ENCODE peak calls at places on chromosomes 16 and 17, in four cellular contexts. X, L, Z and T are unnamed samples.

GRCh38 chr17:33664116-33664840 is 371.2 kb upstream of the ASIC2 start:
- DNase-seq in X (no peak), L (no peak), Z (no peak), T (no peak)

GRCh38 chr17:74862108-74862901 is 2.6 kb upstream of the GRIN2C start:
- DNase-seq in X (peak), L (no peak), Z (peak), T (no peak)

GRCh38 chr17:27504188-27504995 is 48.1 kb downstream of the KSR1 start:
- DNase-seq in X (no peak), L (no peak), Z (no peak), T (no peak)

GRCh38 chr17:40582328-40582901 is 17.1 kb upstream of the CCR7 start:
- DNase-seq in X (no peak), L (no peak), Z (peak), T (no peak)

GRCh38 chr17:40522961-40523310 is 21.5 kb upstream of the TNS4 start:
- DNase-seq in X (no peak), L (no peak), Z (no peak), T (no peak)

GRCh38 chr16:75264531-75264998 is 13.1 kb upstream of the BCAR1 start:
- DNase-seq in X (no peak), L (no peak), Z (peak), T (no peak)

GRCh38 chr17:76485569-76485968 is 15.7 kb downstream of the RHBDF2 start:
- DNase-seq in X (no peak), L (no peak), Z (no peak), T (no peak)

GRCh38 chr17:339193-340061 is 13.2 kb downstream of the RPH3AL start:
- DNase-seq in X (no peak), L (no peak), Z (no peak), T (no peak)

GRCh38 chr17:56751145-56751743 is 82.5 kb downstream of the C17orf67 start:
- DNase-seq in X (no peak), L (no peak), Z (no peak), T (no peak)

GRCh38 chr16:55056585-55057520 is 126.2 kb downstream of the IRX5 start:
- DNase-seq in X (peak), L (no peak), Z (no peak), T (no peak)

GRCh38 chr17:70320642-70321345 is 151.5 kb downstream of the KCNJ2 start:
- DNase-seq in X (no peak), L (no peak), Z (no peak), T (no peak)

GRCh38 chr16:3065069-3065741 is at the start of gene IL32:
- DNase-seq in X (no peak), L (peak), Z (peak), T (peak)

GRCh38 chr16:78976212-78976611 is 624.3 kb downstream of the MAF start:
- DNase-seq in X (no peak), L (no peak), Z (no peak), T (no peak)

GRCh38 chr16:21277927-21278706 is at the start of gene CRYM:
- DNase-seq in X (peak), L (no peak), Z (peak), T (no peak)

GRCh38 chr16:10256855-10257641 is 74.8 kb upstream of the GRIN2A start:
- DNase-seq in X (peak), L (no peak), Z (peak), T (no peak)

GRCh38 chr16:11792404-11793260 is 4.4 kb downstream of the ZC3H7A start:
- DNase-seq in X (no peak), L (no peak), Z (no peak), T (no peak)

DNA sequence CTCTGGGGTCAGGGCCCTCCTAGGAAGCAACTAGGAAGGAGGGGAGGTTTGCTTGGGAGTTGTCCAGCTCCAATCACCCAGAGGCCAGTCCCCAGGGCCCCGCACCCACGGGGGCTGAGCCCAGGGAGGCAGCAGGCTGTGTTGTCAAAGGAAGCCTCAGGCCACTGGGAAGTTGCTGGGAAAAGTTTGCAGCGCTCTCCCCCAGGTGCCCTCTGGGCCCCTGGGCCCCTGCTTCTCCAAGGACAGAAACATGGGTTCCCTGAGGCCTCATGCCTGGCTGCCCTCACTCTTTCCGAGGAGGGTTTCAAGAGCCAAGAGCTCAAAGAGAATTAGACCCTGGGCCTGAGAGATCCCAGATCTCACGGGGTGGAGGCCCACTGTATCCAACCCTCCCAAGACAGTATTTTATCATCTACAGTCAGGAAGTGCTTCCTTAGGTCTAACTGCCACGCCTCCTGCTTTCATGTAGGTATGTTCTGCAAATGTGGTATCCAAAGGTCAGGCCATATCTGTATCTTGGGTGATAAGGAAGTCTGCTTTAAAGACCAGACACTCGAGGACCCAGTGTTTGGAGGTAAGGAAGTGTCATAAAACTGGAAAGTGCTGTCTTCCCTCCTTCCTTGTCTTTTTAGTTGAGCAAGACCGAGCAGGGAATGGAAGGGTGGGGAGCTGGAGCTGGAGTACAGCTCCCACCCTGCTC is 44.2 kb upstream of the ZNF423 start:
- DNase-seq in X (no peak), L (no peak), Z (no peak), T (no peak)
- TF ChIP-seq CTCF in X (no peak), L (no peak), Z (no peak), T (no peak)

GRCh38 chr17:41935641-41936040 is 5.2 kb downstream of the ODAD4 start:
- DNase-seq in X (no peak), L (no peak), Z (no peak), T (no peak)

GRCh38 chr17:41928693-41929251 is 1.6 kb upstream of the ODAD4 start:
- DNase-seq in X (no peak), L (no peak), Z (no peak), T (no peak)

GRCh38 chr17:41932821-41933389 is 2.5 kb downstream of the ODAD4 start:
- DNase-seq in X (no peak), L (no peak), Z (no peak), T (no peak)

GRCh38 chr17:41925991-41926590 is 4.3 kb upstream of the ODAD4 start:
- DNase-seq in X (no peak), L (no peak), Z (no peak), T (no peak)

DNA sequence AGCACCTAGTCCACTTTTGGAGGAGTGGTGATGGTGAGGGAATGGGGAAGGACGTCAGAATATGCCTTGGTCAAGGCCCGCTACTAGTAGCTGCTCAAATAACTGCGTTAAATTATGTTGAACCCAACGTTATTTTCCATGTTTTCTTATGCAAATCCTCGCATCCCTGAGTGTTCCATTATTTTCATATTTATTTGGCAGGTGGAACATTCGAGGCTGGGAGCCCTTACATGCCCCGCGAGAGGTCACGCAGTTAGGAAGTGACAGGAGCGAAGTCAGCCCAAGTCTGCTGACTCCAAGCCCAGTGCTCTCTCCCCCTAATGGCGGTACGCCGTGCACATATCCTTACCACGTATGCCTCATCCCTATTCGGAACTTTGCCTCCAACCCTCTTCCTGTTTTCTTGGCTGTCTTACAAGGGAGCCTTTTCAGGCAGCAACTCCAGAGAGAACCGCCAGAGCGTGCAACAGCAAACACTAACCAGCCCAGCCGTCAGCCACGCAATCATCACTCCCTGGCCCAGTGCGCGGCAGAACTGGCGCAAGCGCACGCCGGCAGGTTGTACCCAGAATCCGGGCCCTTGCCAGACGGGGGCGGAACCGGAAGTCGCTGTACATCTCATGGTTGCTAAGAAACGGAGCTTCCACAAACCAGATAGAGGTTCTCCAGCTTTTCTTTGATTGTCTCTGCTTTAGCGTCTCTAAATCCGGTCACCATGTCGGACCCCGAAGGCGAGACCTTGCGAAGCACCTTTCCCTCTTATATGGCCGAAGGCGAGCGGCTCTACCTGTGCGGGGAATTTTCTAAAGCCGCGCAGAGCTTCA is at the start of gene ODAD4:
- DNase-seq in X (peak), L (peak), Z (peak), T (peak)
- TF ChIP-seq CTCF in X (peak), L (peak), Z (peak), T (peak)

GRCh38 chr16:87543436-87544191 is 50.8 kb upstream of the ZCCHC14 start:
- DNase-seq in X (no peak), L (no peak), Z (peak), T (no peak)
- TF ChIP-seq CTCF in X (no peak), L (no peak), Z (no peak), T (no peak)

DNA sequence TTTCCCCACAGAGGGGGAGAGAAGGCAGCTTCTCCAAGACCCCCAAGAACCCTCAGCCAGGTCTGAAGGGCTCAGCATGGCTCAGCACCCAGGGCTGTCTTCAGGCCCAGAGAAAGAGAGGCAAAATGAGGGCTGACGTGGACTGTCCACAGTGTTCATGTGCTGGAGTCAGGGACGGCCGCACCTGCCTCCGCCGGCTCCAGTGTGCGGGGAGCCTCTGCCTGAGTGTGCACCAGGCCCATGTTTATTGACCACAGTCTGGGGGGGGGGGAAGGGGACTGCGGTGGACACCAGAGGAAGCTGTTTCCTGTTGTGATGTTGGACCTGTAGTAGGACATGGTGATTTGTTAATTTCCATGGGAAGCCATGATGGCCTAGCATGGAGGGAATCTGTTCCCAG is 6.9 kb downstream of the MRM1 start:
- DNase-seq in X (no peak), L (no peak), Z (no peak), T (no peak)
- TF ChIP-seq CTCF in X (no peak), L (no peak), Z (no peak), T (no peak)

GRCh38 chr16:16956376-16956775 is 514.4 kb downstream of the XYLT1 start:
- DNase-seq in X (no peak), L (no peak), Z (no peak), T (no peak)
- TF ChIP-seq CTCF in X (no peak), L (no peak), Z (no peak), T (no peak)

GRCh38 chr17:55458977-55459376 is 37.3 kb upstream of the MMD start:
- DNase-seq in X (no peak), L (no peak), Z (no peak), T (no peak)
- TF ChIP-seq CTCF in X (no peak), L (no peak), Z (no peak), T (no peak)